ENCODE peak calls at places on chromosomes 4 and X, in four cellular contexts. T is CD8-positive, alpha-beta memory T cell; N is CD4-positive, alpha-beta T cell; F is neuronal stem cell. X is an unnamed sample. For H3K9me3, the result is how much of the 10 kb centered on the place peaks cover.

GRCh38 chr4:112766422-112766821 is 129.5 kb downstream of the LARP7 start:
- DNase-seq in T (no peak), N (no peak), F (no peak), X (no peak)

GRCh38 chrX:42755820-42756219 is 22.1 kb downstream of the PPP1R2C start:
- DNase-seq in T (no peak), N (no peak), F (no peak), X (no peak)

GRCh38 chr4:8840816-8841455 is 30.7 kb downstream of the HMX1 start:
- DNase-seq in T (no peak), N (no peak), F (no peak), X (no peak)

GRCh38 chr4:57080781-57081650 is 29.2 kb downstream of the IGFBP7 start:
- DNase-seq in T (no peak), N (no peak), F (no peak), X (no peak)

GRCh38 chrX:139287155-139287924 is 243.2 kb upstream of the F9 start:
- DNase-seq in T (no peak), N (no peak), F (no peak), X (no peak)

GRCh38 chrX:77740376-77740905 is 45.6 kb downstream of the ATRX start:
- DNase-seq in T (no peak), N (no peak), F (no peak), X (no peak)

GRCh38 chr4:138890921-138891570 is 124.5 kb upstream of the NOCT start:
- DNase-seq in T (no peak), N (no peak), F (no peak), X (no peak)

GRCh38 chr4:73976716-73977115 is 5.1 kb downstream of the PF4 start:
- DNase-seq in T (no peak), N (no peak), F (no peak), X (no peak)

GRCh38 chr4:85427123-85427522 is 47.8 kb upstream of the ARHGAP24 start:
- DNase-seq in T (no peak), N (no peak), F (no peak), X (no peak)

GRCh38 chrX:65601530-65602281 is 65.7 kb upstream of the MSN start:
- DNase-seq in T (peak), N (peak), F (no peak), X (no peak)

GRCh38 chr4:165398570-165398969 is 19.8 kb downstream of the CPE start:
- DNase-seq in T (no peak), N (no peak), F (peak), X (no peak)

GRCh38 chrX:40039887-40040286 is 57.9 kb downstream of the BCOR start:
- DNase-seq in T (no peak), N (no peak), F (no peak), X (no peak)

GRCh38 chrX:104047171-104047570 is 7.4 kb downstream of the H2BW2 start:
- DNase-seq in T (no peak), N (no peak), F (no peak), X (no peak)

GRCh38 chrX:8138252-8138651 is 32.8 kb downstream of the VCX2 start:
- DNase-seq in T (no peak), N (no peak), F (no peak), X (no peak)

GRCh38 chr4:40909363-40909876 is 159.7 kb downstream of the NSUN7 start:
- DNase-seq in T (no peak), N (no peak), F (no peak), X (no peak)

GRCh38 chr4:87510747-87511146 is 18.4 kb downstream of the SPARCL1 start:
- DNase-seq in T (no peak), N (no peak), F (no peak), X (no peak)

GRCh38 chr4:77152421-77152820 is 4.6 kb upstream of the CCNG2 start:
- DNase-seq in T (no peak), N (no peak), F (no peak), X (no peak)

GRCh38 chr4:15021946-15022345 is 19.7 kb downstream of the CPEB2 start:
- DNase-seq in T (no peak), N (no peak), F (no peak), X (no peak)

GRCh38 chrX:121114691-121115090 is 67.3 kb downstream of the GLUD2 start:
- DNase-seq in T (no peak), N (no peak), F (no peak), X (no peak)

GRCh38 chrX:153477039-153477438 is 6.7 kb upstream of the HAUS7 start:
- DNase-seq in T (no peak), N (no peak), F (no peak), X (no peak)

GRCh38 chr4:71692198-71692597 is 91.7 kb downstream of the GC start:
- DNase-seq in T (no peak), N (no peak), F (no peak), X (no peak)

GRCh38 chr4:176805155-176805554 is 12.4 kb upstream of the VEGFC start:
- DNase-seq in T (no peak), N (no peak), F (no peak), X (no peak)

GRCh38 chr4:244471-244870 is 60.8 kb downstream of the ZNF732 start:
- DNase-seq in T (peak), N (peak), F (no peak), X (no peak)
- H3K9me3 ChIP-seq in T (under half), N (under half), F (under half), X (under half)

GRCh38 chr4:160247091-160247656 is 1144.3 kb downstream of the RAPGEF2 start:
- DNase-seq in T (no peak), N (no peak), F (no peak), X (no peak)
- H3K9me3 ChIP-seq in T (under half), N (under half), F (under half), X (under half)

DNA sequence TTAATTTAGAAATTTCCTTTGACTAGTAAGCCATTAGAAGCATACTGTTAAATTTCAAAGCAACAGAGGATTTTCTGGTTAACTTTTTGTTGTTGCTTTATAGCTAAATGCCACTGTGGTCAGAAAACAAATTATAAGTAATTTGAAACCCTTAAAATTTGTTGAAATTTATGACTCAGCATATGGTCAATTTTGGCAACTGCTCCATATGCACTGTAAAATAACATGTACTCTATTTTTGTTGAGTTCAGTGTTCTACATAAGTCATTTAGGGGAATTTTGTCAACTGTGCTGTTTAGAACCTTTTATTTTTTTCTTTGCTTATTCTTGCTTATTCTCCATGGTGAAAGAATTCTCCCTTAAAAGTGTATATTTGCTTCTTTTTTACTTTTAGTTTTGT is 28.6 kb downstream of the SCLT1 start:
- DNase-seq in T (no peak), N (no peak), F (no peak), X (no peak)
- H3K9me3 ChIP-seq in T (under half), N (under half), F (under half), X (under half)

GRCh38 chr4:7759635-7760034 is 180.0 kb downstream of the AFAP1 start:
- DNase-seq in T (no peak), N (no peak), F (no peak), X (no peak)

GRCh38 chr4:7761312-7761711 is 178.3 kb downstream of the AFAP1 start:
- DNase-seq in T (no peak), N (no peak), F (no peak), X (no peak)

GRCh38 chr4:7760228-7760627 is 179.4 kb downstream of the AFAP1 start:
- DNase-seq in T (no peak), N (no peak), F (no peak), X (no peak)

GRCh38 chr4:7761720-7762119 is 177.9 kb downstream of the AFAP1 start:
- DNase-seq in T (peak), N (peak), F (peak), X (peak)

DNA sequence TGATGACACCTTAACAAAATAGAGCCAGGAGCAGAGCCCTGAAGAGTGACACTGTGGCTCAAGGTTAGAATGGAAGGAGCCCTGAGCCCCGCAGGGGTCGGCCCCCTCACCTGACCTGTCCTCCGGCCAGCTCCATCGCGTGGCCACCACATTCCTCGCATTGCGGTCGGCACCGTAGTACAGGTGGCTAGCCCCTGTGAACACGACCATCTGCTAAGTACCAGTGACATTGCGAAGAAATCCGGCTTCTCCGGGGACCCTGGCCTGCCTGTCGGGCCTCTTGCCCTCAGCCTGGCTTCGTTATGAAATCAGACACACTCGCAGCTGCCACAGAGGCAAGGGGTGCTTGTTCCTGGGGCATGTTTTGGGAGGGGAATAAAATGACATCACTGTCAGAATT is 179.0 kb downstream of the AFAP1 start:
- DNase-seq in T (no peak), N (no peak), F (no peak), X (no peak)
- H3K9me3 ChIP-seq in T (under half), N (under half), F (under half), X (under half)

GRCh38 chrX:67720344-67720743 is 176.5 kb downstream of the AR start:
- DNase-seq in T (no peak), N (no peak), F (no peak), X (no peak)

GRCh38 chrX:67714004-67714403 is 170.2 kb downstream of the AR start:
- DNase-seq in T (no peak), N (no peak), F (no peak), X (no peak)

GRCh38 chrX:67721321-67721720 is 177.5 kb downstream of the AR start:
- DNase-seq in T (no peak), N (no peak), F (no peak), X (no peak)

GRCh38 chrX:67718926-67719325 is 175.1 kb downstream of the AR start:
- DNase-seq in T (no peak), N (no peak), F (no peak), X (no peak)

GRCh38 chrX:67717571-67717970 is 173.8 kb downstream of the AR start:
- DNase-seq in T (no peak), N (no peak), F (no peak), X (no peak)
- H3K9me3 ChIP-seq in T (under half), N (under half), F (under half), X (under half)

DNA sequence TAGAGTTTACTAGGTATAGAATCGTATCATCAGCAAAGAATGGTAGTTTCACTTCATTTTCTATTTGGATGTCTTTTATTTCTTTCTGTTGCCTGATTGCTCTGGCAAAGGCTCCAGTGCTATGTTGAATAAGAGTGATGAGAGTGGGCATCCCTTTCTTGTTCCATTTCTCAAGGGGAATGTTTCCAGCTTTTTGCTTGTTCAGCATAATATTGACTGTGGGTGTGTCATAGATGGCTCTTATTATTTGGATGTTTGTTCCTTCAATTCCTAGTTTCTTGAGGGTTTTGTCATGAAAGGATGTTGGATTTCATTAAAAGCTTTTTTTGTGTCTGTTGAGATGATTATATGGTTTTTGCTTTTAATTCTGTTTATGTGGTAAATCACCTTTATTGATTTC is 1114.5 kb downstream of the RAPGEF2 start:
- DNase-seq in T (no peak), N (no peak), F (no peak), X (no peak)
- H3K9me3 ChIP-seq in T (under half), N (under half), F (under half), X (under half)